ENCODE peak calls at places on chromosomes 2 and 18, in seven cellular contexts. O, V, H, J, D, G and U are unnamed samples.
A peak's percentile ranks its signal among the peaks of the same experiment; 100 is the strongest.

GRCh38 chr18:77100751-77101355 is 31.7 kb downstream of the MBP start:
- DNase-seq in O (no peak), V (no peak), H (no peak), J (no peak), D (no peak), G (no peak), U (no peak)

GRCh38 chr2:219210572-219211362 is 4.2 kb downstream of the ZFAND2B start:
- DNase-seq in O (no peak), V (no peak), H (no peak), J (no peak), D (no peak), G (no peak), U (no peak)

GRCh38 chr2:120555066-120555465 is 180.6 kb upstream of the GLI2 start:
- DNase-seq in O (no peak), V (no peak), H (no peak), J (no peak), D (no peak), G (no peak), U (no peak)

GRCh38 chr2:223744580-223744979 is 92.8 kb downstream of the AP1S3 start:
- DNase-seq in O (no peak), V (no peak), H (no peak), J (no peak), D (no peak), G (no peak), U (no peak)

GRCh38 chr2:234823877-234824376 is 127.9 kb upstream of the SH3BP4 start:
- DNase-seq in O (no peak), V (no peak), H (peak; percentile 80), J (no peak), D (no peak), G (no peak), U (no peak)

GRCh38 chr2:10524341-10524740 is 76.2 kb upstream of the ODC1 start:
- DNase-seq in O (no peak), V (no peak), H (no peak), J (no peak), D (no peak), G (no peak), U (no peak)

GRCh38 chr2:26671691-26672090 is 20.8 kb upstream of the KCNK3 start:
- DNase-seq in O (no peak), V (no peak), H (no peak), J (no peak), D (no peak), G (no peak), U (no peak)

GRCh38 chr2:230650585-230651137 is 62.0 kb upstream of the CAB39 start:
- DNase-seq in O (peak; percentile 67), V (peak; percentile 58), H (peak; percentile 72), J (peak; percentile 93), D (no peak), G (no peak), U (no peak)

GRCh38 chr2:29129586-29130281 is 14.5 kb downstream of the CLIP4 start:
- DNase-seq in O (no peak), V (no peak), H (no peak), J (no peak), D (no peak), G (no peak), U (no peak)

GRCh38 chr2:72205546-72205863 is 57.8 kb upstream of the CYP26B1 start:
- DNase-seq in O (no peak), V (no peak), H (peak; percentile 89), J (no peak), D (no peak), G (no peak), U (no peak)

GRCh38 chr2:149666809-149667208 is 79.2 kb upstream of the MMADHC start:
- DNase-seq in O (no peak), V (no peak), H (no peak), J (no peak), D (no peak), G (no peak), U (no peak)

GRCh38 chr18:44130365-44130942 is 550.2 kb upstream of the SETBP1 start:
- DNase-seq in O (peak; percentile 59), V (peak; percentile 3), H (peak; percentile 10), J (no peak), D (no peak), G (no peak), U (peak; percentile 27)

GRCh38 chr2:110674620-110675555 is 3.0 kb downstream of the BUB1 start:
- DNase-seq in O (no peak), V (peak; percentile 26), H (no peak), J (peak; percentile 98), D (no peak), G (no peak), U (no peak)

GRCh38 chr2:94759211-94759610 is 112.0 kb upstream of the TEKT4 start:
- DNase-seq in O (no peak), V (peak; percentile 25), H (peak; percentile 44), J (no peak), D (peak; percentile 23), G (no peak), U (peak; percentile 37)

GRCh38 chr2:26838121-26838906 is 9.6 kb upstream of the DPYSL5 start:
- DNase-seq in O (no peak), V (no peak), H (no peak), J (no peak), D (no peak), G (no peak), U (peak; percentile 48)

GRCh38 chr2:16821696-16822095 is 156.1 kb upstream of the CYRIA start:
- DNase-seq in O (no peak), V (no peak), H (no peak), J (no peak), D (no peak), G (no peak), U (no peak)

GRCh38 chr2:115083711-115084110 is 641.3 kb downstream of the DPP10 start:
- DNase-seq in O (no peak), V (no peak), H (no peak), J (no peak), D (no peak), G (no peak), U (no peak)

GRCh38 chr2:202104286-202104870 is 31.3 kb downstream of the KIAA2012 start:
- DNase-seq in O (peak; percentile 31), V (peak; percentile 43), H (peak; percentile 36), J (peak; percentile 13), D (peak; percentile 40), G (peak; percentile 95), U (no peak)

GRCh38 chr2:195683174-195683573 is 26.1 kb downstream of the SLC39A10 start:
- DNase-seq in O (no peak), V (no peak), H (no peak), J (no peak), D (no peak), G (no peak), U (no peak)

GRCh38 chr2:187358531-187358930 is 89.5 kb downstream of the CALCRL start:
- DNase-seq in O (peak; percentile 48), V (no peak), H (no peak), J (no peak), D (no peak), G (no peak), U (no peak)

GRCh38 chr18:48216639-48217280 is 192.4 kb downstream of the ZBTB7C start:
- DNase-seq in O (no peak), V (no peak), H (no peak), J (no peak), D (no peak), G (no peak), U (no peak)

GRCh38 chr2:179049546-179050311 is at the start of gene CCDC141:
- DNase-seq in O (peak; percentile 23), V (no peak), H (peak; percentile 32), J (peak; percentile 37), D (no peak), G (no peak), U (no peak)

GRCh38 chr2:133591164-133591563 is 22.9 kb upstream of the NCKAP5 start:
- DNase-seq in O (peak; percentile 6), V (no peak), H (no peak), J (no peak), D (no peak), G (no peak), U (no peak)

GRCh38 chr2:60934153-60934722 is 52.9 kb downstream of the REL start:
- DNase-seq in O (no peak), V (no peak), H (no peak), J (no peak), D (no peak), G (no peak), U (no peak)

DNA sequence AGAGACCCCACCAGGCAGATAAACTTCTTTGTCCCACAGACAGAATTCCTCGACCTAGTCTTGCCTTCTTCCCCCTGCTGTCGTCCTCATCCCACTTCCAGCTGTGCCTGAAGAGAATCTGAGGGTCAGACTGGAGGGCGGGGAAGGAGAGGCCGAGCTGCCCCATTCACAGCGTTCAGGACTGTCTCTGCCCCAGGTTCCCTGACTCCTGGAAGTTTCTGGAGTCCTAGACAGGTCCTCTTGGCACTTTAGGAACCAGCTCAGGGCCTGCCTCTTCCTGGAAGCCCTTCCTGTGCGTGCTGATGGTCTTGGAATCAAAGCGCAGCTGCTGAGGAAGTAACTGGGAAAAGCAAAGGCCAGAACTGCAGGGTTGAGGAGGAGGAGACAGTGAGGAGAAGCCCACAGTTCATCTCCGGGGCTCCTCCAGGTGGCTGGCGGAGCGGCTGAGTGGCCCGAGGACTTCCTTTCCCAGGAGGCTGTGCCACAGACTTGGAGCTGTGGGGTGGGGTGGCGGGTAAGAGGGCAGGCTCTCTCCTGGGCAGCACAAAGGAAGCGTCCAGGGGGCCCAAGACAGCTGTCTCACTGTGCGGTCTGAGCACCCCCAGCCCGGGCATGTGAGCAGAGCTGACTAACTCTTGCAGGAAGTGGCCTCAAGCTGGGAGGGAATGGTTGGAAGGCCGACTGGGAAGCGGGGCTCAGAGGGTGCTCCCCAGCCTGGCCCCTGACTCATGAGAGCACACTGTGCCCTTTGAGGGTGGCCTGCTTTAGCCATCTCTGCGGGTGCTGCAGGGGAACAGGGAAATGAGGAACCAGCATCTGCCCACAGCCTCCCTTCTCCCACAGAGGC is 39.5 kb downstream of the SDC1 start:
- DNase-seq in O (no peak), V (no peak), H (no peak), J (no peak), D (no peak), G (no peak), U (no peak)
- TF ChIP-seq JUND in O (no peak), V (no peak), H (no peak), J (no peak), D (no peak), G (no peak), U (no peak)

GRCh38 chr2:127174176-127174575 is 45.9 kb downstream of the CYP27C1 start:
- DNase-seq in O (peak; percentile 80), V (peak; percentile 57), H (no peak), J (no peak), D (no peak), G (no peak), U (peak; percentile 18)
- TF ChIP-seq JUND in O (no peak), V (no peak), H (no peak), J (no peak), D (no peak), G (no peak), U (no peak)

GRCh38 chr2:112831956-112832567 is 4.5 kb downstream of the IL1B start:
- DNase-seq in O (no peak), V (no peak), H (no peak), J (peak; percentile 55), D (no peak), G (no peak), U (no peak)
- TF ChIP-seq JUND in O (no peak), V (no peak), H (no peak), J (no peak), D (no peak), G (no peak), U (no peak)

DNA sequence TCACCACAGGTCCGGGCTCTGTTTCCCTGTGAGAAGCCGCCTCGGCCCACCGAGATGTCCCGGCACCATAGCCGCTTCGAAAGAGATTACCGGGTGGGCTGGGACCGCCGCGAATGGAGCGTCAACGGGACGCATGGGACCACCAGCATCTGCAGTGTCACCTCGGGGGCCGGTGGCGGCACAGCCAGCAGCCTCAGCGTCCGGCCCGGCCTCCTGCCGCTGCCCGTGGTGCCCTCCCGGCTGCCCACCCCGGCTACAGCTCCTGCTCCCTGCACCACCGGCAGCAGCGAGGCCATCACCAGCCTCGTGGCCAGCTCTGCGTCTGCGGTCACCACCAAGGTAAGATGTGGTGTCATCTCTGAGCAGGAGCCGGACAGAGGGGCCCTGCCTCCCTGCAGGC is 177.2 kb downstream of the KLHL29 start:
- DNase-seq in O (no peak), V (no peak), H (no peak), J (no peak), D (no peak), G (no peak), U (no peak)
- TF ChIP-seq JUND in O (no peak), V (no peak), H (no peak), J (no peak), D (no peak), G (no peak), U (no peak)